ENCODE peak calls at places on chromosomes 5 and 9, in five cellular contexts. One of them, this sample, is unnamed. For H3K4me1, the result is how much of the 10 kb centered on the place peaks cover.

GRCh38 chr5:167857321-167857720 is 434.1 kb upstream of the WWC1 start:
- DNase-seq in Karpas-422: no peak
- DNase-seq in Peyer's patch: no peak
- DNase-seq in cardiac muscle cell: no peak
- DNase-seq in A549: no peak
- DNase-seq in this sample: peak

GRCh38 chr9:18811171-18811570 is 221.8 kb downstream of the SAXO1 start:
- DNase-seq in Karpas-422: no peak
- DNase-seq in Peyer's patch: no peak
- DNase-seq in cardiac muscle cell: no peak
- DNase-seq in A549: no peak
- DNase-seq in this sample: no peak

GRCh38 chr9:36416870-36417269 is 16.8 kb upstream of the RNF38 start:
- DNase-seq in Karpas-422: no peak
- DNase-seq in Peyer's patch: no peak
- DNase-seq in cardiac muscle cell: no peak
- DNase-seq in A549: no peak
- DNase-seq in this sample: no peak

GRCh38 chr5:15637886-15638285 is 137.9 kb downstream of the FBXL7 start:
- DNase-seq in Karpas-422: no peak
- DNase-seq in Peyer's patch: no peak
- DNase-seq in cardiac muscle cell: no peak
- DNase-seq in A549: no peak
- DNase-seq in this sample: no peak

GRCh38 chr5:157778121-157778805 is 34.8 kb downstream of the LSM11 start:
- DNase-seq in Karpas-422: no peak
- DNase-seq in Peyer's patch: peak
- DNase-seq in cardiac muscle cell: peak
- DNase-seq in A549: no peak
- DNase-seq in this sample: peak

GRCh38 chr9:134320195-134320885 is 5.9 kb upstream of the RXRA start:
- DNase-seq in Karpas-422: peak
- DNase-seq in Peyer's patch: peak
- DNase-seq in cardiac muscle cell: no peak
- DNase-seq in A549: no peak
- DNase-seq in this sample: no peak

GRCh38 chr5:55533806-55534435 is 843 bp downstream of the PLPP1 start:
- DNase-seq in Karpas-422: no peak
- DNase-seq in Peyer's patch: no peak
- DNase-seq in cardiac muscle cell: peak
- DNase-seq in A549: peak
- DNase-seq in this sample: peak

GRCh38 chr5:78984020-78984610 is 995 bp downstream of the ARSB start:
- DNase-seq in Karpas-422: peak
- DNase-seq in Peyer's patch: no peak
- DNase-seq in cardiac muscle cell: peak
- DNase-seq in A549: no peak
- DNase-seq in this sample: no peak

GRCh38 chr5:156411131-156411727 is 84.3 kb downstream of the SGCD start:
- DNase-seq in Karpas-422: no peak
- DNase-seq in Peyer's patch: no peak
- DNase-seq in cardiac muscle cell: peak
- DNase-seq in A549: peak
- DNase-seq in this sample: no peak

GRCh38 chr5:159324986-159325385 is 5.3 kb downstream of the IL12B start:
- DNase-seq in Karpas-422: no peak
- DNase-seq in Peyer's patch: no peak
- DNase-seq in cardiac muscle cell: no peak
- DNase-seq in A549: no peak
- DNase-seq in this sample: no peak

GRCh38 chr5:108259306-108259705 is 122.6 kb downstream of the FBXL17 start:
- DNase-seq in Karpas-422: no peak
- DNase-seq in Peyer's patch: no peak
- DNase-seq in cardiac muscle cell: peak
- DNase-seq in A549: no peak
- DNase-seq in this sample: peak

GRCh38 chr5:102758576-102758975 is 3.5 kb downstream of the PAM start:
- DNase-seq in Karpas-422: no peak
- DNase-seq in Peyer's patch: no peak
- DNase-seq in cardiac muscle cell: peak
- DNase-seq in A549: no peak
- DNase-seq in this sample: peak

GRCh38 chr5:102762095-102762534 is 7.0 kb downstream of the PAM start:
- DNase-seq in Karpas-422: no peak
- DNase-seq in Peyer's patch: no peak
- DNase-seq in cardiac muscle cell: peak
- DNase-seq in A549: no peak
- DNase-seq in this sample: peak

GRCh38 chr5:102759289-102759688 is 4.2 kb downstream of the PAM start:
- DNase-seq in Karpas-422: no peak
- DNase-seq in Peyer's patch: no peak
- DNase-seq in cardiac muscle cell: no peak
- DNase-seq in A549: no peak
- DNase-seq in this sample: no peak

GRCh38 chr5:102760815-102761214 is 5.7 kb downstream of the PAM start:
- DNase-seq in Karpas-422: no peak
- DNase-seq in Peyer's patch: no peak
- DNase-seq in cardiac muscle cell: peak
- DNase-seq in A549: no peak
- DNase-seq in this sample: no peak

DNA sequence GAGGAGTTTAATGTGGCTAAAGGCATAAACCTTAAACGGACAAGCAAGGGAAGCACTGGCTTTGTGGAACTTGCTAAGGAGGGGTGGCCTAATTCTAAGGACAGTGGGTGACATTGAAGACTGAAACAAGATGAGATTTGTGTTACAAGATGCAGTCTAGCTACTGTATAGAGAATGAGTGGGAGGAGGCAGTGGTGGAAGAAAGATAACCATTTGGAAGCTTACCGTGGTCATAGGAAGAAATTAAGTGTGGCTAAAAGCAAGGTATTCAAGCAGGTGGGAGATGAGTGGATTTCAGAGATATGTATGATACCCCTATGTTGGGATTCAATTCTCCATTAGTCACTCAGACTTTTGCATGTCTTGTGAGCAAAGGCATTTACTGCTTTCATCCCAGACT is 4.6 kb downstream of the PAM start:
- DNase-seq in Karpas-422: no peak
- DNase-seq in Peyer's patch: no peak
- DNase-seq in cardiac muscle cell: no peak
- DNase-seq in A549: no peak
- DNase-seq in this sample: no peak
- H3K4me1 ChIP-seq in Karpas-422: under half
- H3K4me1 ChIP-seq in Peyer's patch: under half
- H3K4me1 ChIP-seq in cardiac muscle cell: under half
- H3K4me1 ChIP-seq in A549: under half
- H3K4me1 ChIP-seq in this sample: under half

GRCh38 chr5:148966937-148967336 is 95.9 kb downstream of the SH3TC2 start:
- DNase-seq in Karpas-422: no peak
- DNase-seq in Peyer's patch: no peak
- DNase-seq in cardiac muscle cell: no peak
- DNase-seq in A549: no peak
- DNase-seq in this sample: no peak
- H3K4me1 ChIP-seq in Karpas-422: under half
- H3K4me1 ChIP-seq in Peyer's patch: under half
- H3K4me1 ChIP-seq in cardiac muscle cell: under half
- H3K4me1 ChIP-seq in A549: under half
- H3K4me1 ChIP-seq in this sample: under half

GRCh38 chr5:151772029-151772867 is 494 bp downstream of the G3BP1 start:
- DNase-seq in Karpas-422: peak
- DNase-seq in Peyer's patch: peak
- DNase-seq in cardiac muscle cell: peak
- DNase-seq in A549: peak
- DNase-seq in this sample: peak

GRCh38 chr5:151771259-151772028 is at the start of gene G3BP1:
- DNase-seq in Karpas-422: peak
- DNase-seq in Peyer's patch: peak
- DNase-seq in cardiac muscle cell: peak
- DNase-seq in A549: peak
- DNase-seq in this sample: peak

GRCh38 chr5:151772868-151773561 is 1.3 kb downstream of the G3BP1 start:
- DNase-seq in Karpas-422: no peak
- DNase-seq in Peyer's patch: no peak
- DNase-seq in cardiac muscle cell: peak
- DNase-seq in A549: no peak
- DNase-seq in this sample: peak

GRCh38 chr5:151775025-151775606 is 3.4 kb downstream of the G3BP1 start:
- DNase-seq in Karpas-422: no peak
- DNase-seq in Peyer's patch: no peak
- DNase-seq in cardiac muscle cell: no peak
- DNase-seq in A549: no peak
- DNase-seq in this sample: no peak

DNA sequence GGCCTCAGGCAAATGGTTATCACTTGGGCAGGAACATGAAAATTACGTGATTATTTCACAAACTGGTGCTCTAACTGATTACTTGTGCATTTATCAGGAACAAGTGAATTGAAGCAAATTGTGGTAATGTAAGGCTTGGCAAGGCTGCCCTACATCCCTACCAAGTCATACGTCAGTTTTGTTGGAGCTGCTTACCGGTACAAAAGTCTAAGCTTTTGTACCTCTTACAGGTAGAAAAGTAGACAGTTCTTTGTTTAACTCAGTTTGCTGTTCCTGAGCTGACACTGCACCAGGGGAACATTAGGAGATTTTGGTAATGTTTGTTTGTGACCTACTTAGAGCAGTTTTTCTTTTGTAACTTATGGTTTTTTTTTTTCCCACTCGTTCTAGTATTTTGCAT is 2.2 kb downstream of the G3BP1 start:
- DNase-seq in Karpas-422: peak
- DNase-seq in Peyer's patch: no peak
- DNase-seq in cardiac muscle cell: peak
- DNase-seq in A549: no peak
- DNase-seq in this sample: peak
- H3K4me1 ChIP-seq in Karpas-422: half or more
- H3K4me1 ChIP-seq in Peyer's patch: under half
- H3K4me1 ChIP-seq in cardiac muscle cell: under half
- H3K4me1 ChIP-seq in A549: under half
- H3K4me1 ChIP-seq in this sample: under half

DNA sequence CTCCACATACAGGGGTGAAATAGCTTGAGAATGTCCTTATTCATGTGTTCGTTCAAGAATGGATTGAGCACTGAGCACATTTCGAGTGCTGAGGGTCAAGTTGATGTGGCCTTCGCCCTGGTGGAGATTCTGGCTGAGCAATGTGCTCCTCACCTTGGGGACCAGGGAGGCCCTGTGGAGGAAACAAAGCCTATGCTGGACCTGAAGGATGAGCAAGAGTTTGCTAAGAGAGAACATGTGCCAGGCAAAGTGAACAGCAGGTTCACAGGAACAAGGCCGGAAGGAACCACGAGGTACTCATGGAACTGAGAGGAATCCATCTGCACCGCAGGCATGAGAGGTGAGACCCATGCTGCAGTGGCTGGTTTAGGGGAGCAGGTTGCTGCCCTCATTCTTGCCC is 102.4 kb downstream of the PSD2 start:
- DNase-seq in Karpas-422: no peak
- DNase-seq in Peyer's patch: no peak
- DNase-seq in cardiac muscle cell: no peak
- DNase-seq in A549: no peak
- DNase-seq in this sample: no peak
- H3K4me1 ChIP-seq in Karpas-422: under half
- H3K4me1 ChIP-seq in Peyer's patch: under half
- H3K4me1 ChIP-seq in cardiac muscle cell: under half
- H3K4me1 ChIP-seq in A549: under half
- H3K4me1 ChIP-seq in this sample: under half

DNA sequence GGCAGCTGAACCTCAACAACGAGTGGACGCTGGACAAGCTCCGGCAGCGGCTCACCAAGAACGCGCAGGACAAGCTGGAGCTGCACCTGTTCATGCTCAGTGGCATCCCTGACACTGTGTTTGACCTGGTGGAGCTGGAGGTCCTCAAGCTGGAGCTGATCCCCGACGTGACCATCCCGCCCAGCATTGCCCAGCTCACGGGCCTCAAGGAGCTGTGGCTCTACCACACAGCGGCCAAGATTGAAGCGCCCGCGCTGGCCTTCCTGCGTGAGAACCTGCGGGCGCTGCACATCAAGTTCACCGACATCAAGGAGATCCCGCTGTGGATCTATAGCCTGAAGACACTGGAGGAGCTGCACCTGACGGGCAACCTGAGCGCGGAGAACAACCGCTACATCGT is 12.4 kb upstream of the PHYHD1 start:
- DNase-seq in Karpas-422: no peak
- DNase-seq in Peyer's patch: no peak
- DNase-seq in cardiac muscle cell: no peak
- DNase-seq in A549: no peak
- DNase-seq in this sample: no peak
- H3K4me1 ChIP-seq in Karpas-422: under half
- H3K4me1 ChIP-seq in Peyer's patch: under half
- H3K4me1 ChIP-seq in cardiac muscle cell: under half
- H3K4me1 ChIP-seq in A549: under half
- H3K4me1 ChIP-seq in this sample: under half

DNA sequence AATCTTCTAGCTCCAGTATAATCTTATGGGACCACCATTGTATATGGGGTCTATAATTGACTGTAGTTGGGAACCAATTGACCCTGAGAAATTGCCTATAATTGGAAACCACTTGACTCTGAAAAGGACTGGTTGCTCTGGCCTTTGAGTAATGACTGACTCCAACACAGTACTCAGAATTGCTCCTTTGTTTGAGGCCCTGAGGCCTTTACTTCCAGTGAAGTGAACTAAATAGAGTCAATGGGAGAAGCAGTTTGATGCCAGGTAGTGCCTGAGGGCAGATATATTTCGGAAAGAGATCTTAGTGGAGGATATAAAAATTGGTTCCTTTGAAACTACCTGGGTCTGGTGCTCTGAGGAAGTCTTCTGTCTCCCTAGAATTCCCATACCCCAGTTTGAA is 16.0 kb upstream of the TMEM171 start:
- DNase-seq in Karpas-422: no peak
- DNase-seq in Peyer's patch: no peak
- DNase-seq in cardiac muscle cell: no peak
- DNase-seq in A549: no peak
- DNase-seq in this sample: no peak
- H3K4me1 ChIP-seq in Karpas-422: under half
- H3K4me1 ChIP-seq in Peyer's patch: under half
- H3K4me1 ChIP-seq in cardiac muscle cell: under half
- H3K4me1 ChIP-seq in A549: under half
- H3K4me1 ChIP-seq in this sample: under half

This sample was measured in mammary epithelial cell.